ENCODE peak calls at places on chromosomes 16 and 17, in ten cellular contexts. A is GM13977; U is effector memory CD4-positive, alpha-beta T cell; O is NCI-H460; C is posterior vena cava; L is GM12864; G is NCI-H510A treated with DMSO at 0.1 percent for 48 hours; K is lung microvascular endothelial cell; H is activated T-cell treated with anti-CD3 and anti-CD28 coated beads for 48 hours; B is CD8-positive, alpha-beta memory T cell. Y is an unnamed sample.

GRCh38 chr17:29723283-29724047 is 100.8 kb upstream of the CORO6 start:
- DNase-seq in G (no peak), K (no peak), H (no peak), O (no peak), U (no peak), L (no peak), B (peak), C (no peak), A (peak), Y (no peak)

GRCh38 chr16:83835972-83836566 is 28.3 kb downstream of the HSBP1 start:
- DNase-seq in U (no peak), K (peak), H (no peak), C (no peak), A (no peak), G (peak), B (no peak), L (no peak), O (peak), Y (peak)

GRCh38 chr16:48128769-48129168 is 27.0 kb downstream of the ABCC12 start:
- DNase-seq in U (no peak), H (no peak), C (peak), O (no peak), G (no peak), A (no peak), K (no peak), L (no peak), B (no peak), Y (no peak)

GRCh38 chr17:40311575-40311974 is 2.6 kb downstream of the RARA start:
- DNase-seq in G (no peak), K (no peak), O (no peak), U (no peak), A (peak), H (no peak), L (no peak), B (no peak), C (no peak), Y (no peak)

GRCh38 chr16:4800290-4801041 is 2.0 kb downstream of the ROGDI start:
- DNase-seq in K (no peak), L (peak), A (peak), O (no peak), G (peak), H (no peak), C (no peak), B (no peak), U (no peak), Y (no peak)

GRCh38 chr16:86798247-86799041 is 220.1 kb downstream of the FOXL1 start:
- DNase-seq in O (no peak), A (no peak), G (no peak), U (no peak), L (no peak), C (no peak), K (no peak), B (no peak), H (no peak), Y (peak)

GRCh38 chr16:17556276-17557052 is 85.7 kb upstream of the XYLT1 start:
- DNase-seq in O (peak), L (no peak), A (peak), G (peak), U (no peak), C (no peak), B (no peak), H (no peak), K (peak), Y (no peak)

GRCh38 chr17:22459331-22459952 is 767.1 kb downstream of the KCNJ18 start:
- DNase-seq in L (no peak), A (no peak), O (no peak), H (no peak), K (no peak), G (no peak), C (no peak), B (no peak), U (no peak), Y (no peak)

GRCh38 chr17:68210570-68210969 is 37.3 kb upstream of the AMZ2 start:
- DNase-seq in A (no peak), K (no peak), H (no peak), B (no peak), L (no peak), U (no peak), G (no peak), O (no peak), C (no peak), Y (no peak)

GRCh38 chr17:1229354-1229890 is 40.8 kb upstream of the BHLHA9 start:
- DNase-seq in G (no peak), C (peak), A (peak), K (no peak), O (no peak), B (peak), U (peak), L (no peak), H (peak), Y (no peak)

GRCh38 chr17:66548158-66548557 is 245.7 kb downstream of the PRKCA start:
- DNase-seq in O (no peak), H (peak), U (no peak), K (peak), C (no peak), A (no peak), L (no peak), G (no peak), B (no peak), Y (peak)

GRCh38 chr16:46731691-46732555 is 16.2 kb downstream of the MYLK3 start:
- DNase-seq in G (no peak), U (no peak), B (no peak), A (no peak), K (no peak), C (no peak), H (no peak), O (no peak), L (no peak), Y (no peak)

GRCh38 chr17:17537311-17538099 is 41.3 kb upstream of the RASD1 start:
- DNase-seq in C (no peak), O (no peak), U (no peak), K (no peak), A (no peak), G (no peak), L (no peak), B (no peak), H (no peak), Y (no peak)

GRCh38 chr16:78490847-78491246 is 391.4 kb downstream of the WWOX start:
- DNase-seq in H (no peak), G (no peak), K (no peak), B (no peak), U (no peak), C (no peak), O (no peak), L (no peak), A (no peak), Y (no peak)

GRCh38 chr17:333626-334396 is 18.8 kb downstream of the RPH3AL start:
- DNase-seq in K (peak), G (no peak), A (no peak), O (no peak), U (no peak), C (peak), H (no peak), B (peak), L (no peak), Y (peak)

GRCh38 chr17:36674278-36674650 is 72.9 kb downstream of the MRM1 start:
- DNase-seq in C (no peak), B (peak), K (no peak), H (peak), A (no peak), L (peak), G (no peak), U (peak), O (no peak), Y (no peak)

GRCh38 chr16:48276102-48276501 is 28.8 kb upstream of the ABCC11 start:
- DNase-seq in O (no peak), B (no peak), H (no peak), K (peak), A (no peak), G (no peak), C (no peak), U (no peak), L (no peak), Y (peak)

GRCh38 chr17:50059759-50060273 is 3.9 kb downstream of the ITGA3 start:
- DNase-seq in H (no peak), L (no peak), O (no peak), B (no peak), U (no peak), K (no peak), A (no peak), C (no peak), G (no peak), Y (peak)

GRCh38 chr16:21590287-21590686 is 9.1 kb upstream of the METTL9 start:
- DNase-seq in L (no peak), U (no peak), O (no peak), H (no peak), B (no peak), A (no peak), K (no peak), G (no peak), C (no peak), Y (no peak)

GRCh38 chr17:66493283-66494019 is 191.0 kb downstream of the PRKCA start:
- DNase-seq in U (no peak), H (no peak), G (no peak), C (no peak), O (no peak), B (no peak), L (no peak), A (no peak), K (peak), Y (peak)

GRCh38 chr16:57775661-57776469 is 26.4 kb downstream of the KIFC3 start:
- DNase-seq in C (no peak), O (no peak), L (no peak), K (no peak), A (no peak), G (peak), U (no peak), H (no peak), B (no peak), Y (no peak)

GRCh38 chr16:2467301-2468141 is 3.6 kb upstream of the NTN3 start:
- DNase-seq in L (no peak), C (peak), O (peak), H (no peak), G (peak), K (peak), B (no peak), A (peak), U (no peak), Y (peak)

GRCh38 chr16:66924527-66925321 is 611 bp downstream of the RRAD start:
- DNase-seq in G (no peak), K (no peak), L (no peak), O (no peak), C (no peak), A (peak), H (peak), U (peak), B (peak), Y (no peak)

GRCh38 chr16:29916979-29917378 is 9.0 kb downstream of the KCTD13 start:
- DNase-seq in K (no peak), U (no peak), A (no peak), L (no peak), B (no peak), O (no peak), C (no peak), H (no peak), G (no peak), Y (no peak)

GRCh38 chr17:75652934-75653549 is 13.9 kb downstream of the RECQL5 start:
- DNase-seq in K (peak), U (no peak), O (peak), G (peak), B (peak), H (no peak), C (peak), L (no peak), A (peak), Y (peak)

GRCh38 chr17:62565817-62566216 is 61.7 kb upstream of the MRC2 start:
- DNase-seq in B (no peak), U (no peak), L (no peak), C (no peak), K (peak), H (no peak), A (no peak), O (no peak), G (no peak), Y (peak)

GRCh38 chr16:85149776-85150175 is 37.5 kb upstream of the CIBAR2 start:
- DNase-seq in O (no peak), C (no peak), G (no peak), B (no peak), A (no peak), L (no peak), H (no peak), U (no peak), K (no peak), Y (no peak)

GRCh38 chr16:88298882-88299745 is 83.6 kb upstream of the ZNF469 start:
- DNase-seq in H (no peak), G (no peak), O (no peak), A (no peak), B (no peak), C (no peak), L (no peak), K (peak), U (no peak), Y (peak)

Y was measured in endothelial cell of umbilical vein.